ENCODE peak calls at places on chromosomes 1 and 21, in nine cellular contexts. C, F, O, B, N, U, D, I and P are unnamed samples.
A peak's percentile ranks its signal among the peaks of the same experiment; 100 is the strongest.

GRCh38 chr1:52567943-52568342 is 15.1 kb upstream of the TUT4 start:
- DNase-seq in C (no peak), N (no peak), U (no peak), O (no peak), B (no peak), D (no peak), I (no peak), F (no peak), P (no peak)

GRCh38 chr1:100360790-100361232 is 8.5 kb downstream of the CDC14A start:
- DNase-seq in C (no peak), D (no peak), N (peak; percentile 70), I (peak; percentile 42), B (no peak), F (no peak), U (no peak), O (no peak), P (peak; percentile 35)

GRCh38 chr21:38503588-38503987 is 5.3 kb upstream of the ERG start:
- DNase-seq in C (no peak), N (peak; percentile 49), O (no peak), B (no peak), U (no peak), D (no peak), I (no peak), F (no peak), P (no peak)

GRCh38 chr1:200907611-200908097 is 13.0 kb downstream of the INAVA start:
- DNase-seq in D (no peak), N (no peak), B (no peak), I (no peak), U (peak; percentile 89), C (no peak), O (no peak), F (no peak), P (no peak)

GRCh38 chr1:227068883-227069282 is 128.8 kb downstream of the COQ8A start:
- DNase-seq in F (no peak), I (peak; percentile 26), C (no peak), D (no peak), O (no peak), N (no peak), U (no peak), B (no peak), P (no peak)

GRCh38 chr1:223611939-223612338 is 53.6 kb downstream of the CAPN8 start:
- DNase-seq in N (no peak), U (no peak), B (no peak), F (no peak), D (no peak), C (no peak), I (no peak), O (no peak), P (no peak)

GRCh38 chr1:46580140-46580903 is 23.7 kb downstream of the MKNK1 start:
- DNase-seq in C (no peak), U (peak; percentile 90), I (no peak), N (no peak), D (no peak), B (no peak), O (no peak), F (no peak), P (no peak)

GRCh38 chr1:26280333-26281042 is 602 bp downstream of the SH3BGRL3 start:
- DNase-seq in N (peak; percentile 50), O (no peak), C (no peak), U (peak; percentile 62), I (no peak), B (no peak), F (no peak), D (peak; percentile 48), P (no peak)

GRCh38 chr1:162970021-162970420 is 99.1 kb upstream of the RGS4 start:
- DNase-seq in C (no peak), B (no peak), F (no peak), N (no peak), D (no peak), U (no peak), I (no peak), O (no peak), P (no peak)

GRCh38 chr1:228927947-228928898 is 192.9 kb downstream of the RHOU start:
- DNase-seq in C (no peak), U (no peak), F (no peak), B (no peak), O (peak; percentile 38), D (no peak), I (no peak), N (no peak), P (no peak)

GRCh38 chr1:188949701-188950100 is 1528.0 kb downstream of the BRINP3 start:
- DNase-seq in B (peak; percentile 27), F (no peak), C (no peak), D (no peak), U (no peak), N (no peak), I (no peak), O (no peak), P (no peak)

GRCh38 chr1:179230251-179230650 is 774 bp upstream of the ABL2 start:
- DNase-seq in D (no peak), F (no peak), N (no peak), U (no peak), B (peak; percentile 33), C (no peak), O (no peak), I (no peak), P (no peak)

GRCh38 chr1:179228783-179229213 is 679 bp downstream of the ABL2 start:
- DNase-seq in B (no peak), F (peak; percentile 19), O (peak; percentile 79), D (peak; percentile 63), U (peak; percentile 29), C (no peak), I (peak; percentile 72), N (peak; percentile 28), P (peak; percentile 48)

GRCh38 chr1:179231923-179232322 is 2.4 kb upstream of the ABL2 start:
- DNase-seq in I (no peak), C (no peak), B (no peak), O (no peak), N (no peak), U (no peak), D (no peak), F (no peak), P (no peak)

GRCh38 chr1:179230721-179231120 is 1.2 kb upstream of the ABL2 start:
- DNase-seq in C (no peak), F (no peak), D (no peak), N (no peak), I (no peak), U (no peak), O (no peak), B (no peak), P (no peak)

GRCh38 chr1:179229214-179230140 is at the start of gene ABL2:
- DNase-seq in N (peak; percentile 19), O (peak; percentile 75), D (peak; percentile 47), I (peak; percentile 81), C (no peak), U (peak; percentile 23), B (no peak), F (no peak), P (peak; percentile 44)
- H3K27ac ChIP-seq in N (peak within 1 kb of the TSS; percentile 89), O (peak within 1 kb of the TSS; percentile 93), D (peak within 1 kb of the TSS; percentile 79), I (peak within 1 kb of the TSS; percentile 99), C (peak within 1 kb of the TSS; percentile 73), U (peak within 1 kb of the TSS; percentile 72), B (peak within 1 kb of the TSS; percentile 81), F (peak within 1 kb of the TSS; percentile 89), P (peak within 1 kb of the TSS; percentile 87)

GRCh38 chr1:15966081-15966955 is 9.6 kb downstream of the ZBTB17 start:
- DNase-seq in C (no peak), N (no peak), I (no peak), F (no peak), D (peak; percentile 37), U (peak; percentile 36), B (no peak), O (no peak), P (no peak)
- H3K4me3 ChIP-seq in C (no peak overlapping the region), N (no peak overlapping the region), I (no peak overlapping the region), F (no peak overlapping the region), D (no peak overlapping the region), U (no peak overlapping the region), B (no peak overlapping the region), O (peak overlapping the region; percentile 42), P (no peak overlapping the region)

DNA sequence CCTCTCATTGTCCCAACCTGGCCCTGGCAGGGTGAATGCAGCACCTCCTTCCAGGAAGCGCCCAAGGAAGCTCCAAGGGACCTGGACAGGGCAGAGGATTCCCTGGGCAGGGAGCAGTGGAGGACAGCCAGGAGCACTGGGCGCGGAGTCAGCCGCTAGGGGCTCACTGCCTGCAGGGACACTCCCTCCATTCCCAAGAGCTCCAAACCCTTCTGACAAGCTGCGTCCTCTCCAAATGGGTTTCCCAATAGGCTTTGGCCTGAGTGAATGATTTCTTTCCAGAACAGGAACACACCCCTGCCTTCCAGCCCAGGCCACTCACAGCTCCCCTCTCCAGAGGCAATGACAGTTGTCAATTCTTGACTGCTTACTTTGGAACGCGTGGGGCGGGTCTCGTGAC is 128.5 kb upstream of the EDN2 start:
- DNase-seq in O (no peak), B (no peak), D (no peak), U (no peak), I (no peak), F (no peak), C (no peak), N (no peak), P (no peak)
- TF ChIP-seq CTCF in O (no peak), B (no peak), D (no peak), U (no peak), I (no peak), F (no peak), C (no peak), N (no peak), P (no peak)

DNA sequence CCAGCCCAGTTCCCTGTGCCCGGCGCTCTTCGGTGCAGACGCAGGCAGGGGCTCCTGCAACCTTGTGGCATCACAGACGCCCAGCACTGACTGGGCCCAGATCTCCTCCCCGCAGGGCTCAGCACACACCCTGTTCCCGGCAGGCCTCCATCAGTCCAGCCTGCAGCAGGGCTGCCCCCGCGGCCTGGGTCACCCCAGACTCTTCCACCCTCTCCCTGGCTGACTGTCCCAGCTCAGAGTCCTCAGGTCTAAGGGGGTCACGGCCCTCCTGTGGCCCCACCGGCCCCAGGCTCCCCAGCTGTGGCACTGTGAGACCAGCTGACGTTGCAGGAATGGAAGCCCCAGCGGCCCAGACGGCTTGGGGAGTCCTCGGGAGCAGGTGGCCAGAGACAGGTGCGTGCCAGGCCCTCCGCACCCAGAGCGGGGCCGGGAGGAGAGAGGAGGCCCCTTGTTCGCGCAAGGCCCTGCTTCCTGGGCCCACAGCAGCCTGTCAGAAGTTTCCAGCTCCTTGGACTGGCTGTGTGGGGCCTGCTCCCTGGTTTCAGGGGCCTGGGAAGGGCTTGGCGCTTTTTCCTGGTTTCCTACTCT is 4.2 kb downstream of the B3GALT6 start:
- DNase-seq in O (no peak), C (no peak), B (no peak), F (no peak), I (no peak), U (no peak), D (no peak), N (no peak), P (no peak)
- H3K27ac ChIP-seq in O (no peak overlapping the region), C (no peak overlapping the region), B (no peak overlapping the region), F (no peak overlapping the region), I (peak overlapping the region; percentile 52), U (no peak overlapping the region), D (no peak overlapping the region), N (no peak overlapping the region), P (no peak overlapping the region)

DNA sequence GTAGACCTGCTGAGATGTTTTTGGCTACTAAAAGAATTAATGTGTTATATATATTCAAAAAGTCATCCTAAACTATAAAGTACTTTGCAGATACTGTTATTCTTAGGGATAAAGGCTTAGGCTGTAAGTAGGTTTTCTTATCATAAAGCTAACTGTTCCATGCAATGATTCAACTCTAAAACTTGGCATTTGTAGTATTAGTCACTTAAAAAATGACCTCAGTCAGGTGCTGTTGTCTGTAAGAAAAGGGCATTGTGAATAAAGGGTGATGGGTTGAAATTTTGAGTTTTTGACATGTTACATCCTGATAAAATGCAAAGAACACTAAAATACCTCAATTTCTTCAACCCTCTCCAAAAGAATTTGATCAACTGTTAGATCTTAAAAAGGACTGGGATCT is 32.9 kb downstream of the ADCY10 start:
- DNase-seq in U (no peak), F (no peak), N (no peak), D (no peak), B (no peak), O (no peak), C (no peak), I (no peak), P (no peak)
- H3K4me3 ChIP-seq in U (no peak overlapping the region), F (no peak overlapping the region), N (no peak overlapping the region), D (no peak overlapping the region), B (no peak overlapping the region), O (no peak overlapping the region), C (no peak overlapping the region), I (no peak overlapping the region), P (no peak overlapping the region)